ENCODE peak calls at places on chromosome 21, in four cellular contexts. G, I, R and B are unnamed samples.

GRCh38 chr21:37993071-37993470 is 76.8 kb upstream of the KCNJ6 start:
- DNase-seq in G (no peak), R (no peak), I (no peak), B (no peak)

GRCh38 chr21:25385912-25386474 is 221.3 kb downstream of the MRPL39 start:
- DNase-seq in G (peak), I (peak), R (no peak), B (no peak)

GRCh38 chr21:25464275-25464674 is 143.0 kb downstream of the MRPL39 start:
- DNase-seq in I (peak), G (no peak), R (no peak), B (no peak)

GRCh38 chr21:38797470-38797869 is 8.3 kb upstream of the ETS2 start:
- DNase-seq in I (no peak), G (no peak), R (no peak), B (no peak)

GRCh38 chr21:41322496-41323382 is 6.1 kb downstream of the FAM3B start:
- DNase-seq in R (no peak), I (no peak), G (no peak), B (no peak)

GRCh38 chr21:26961704-26962103 is 5.2 kb downstream of the ADAMTS5 start:
- DNase-seq in I (no peak), G (no peak), R (no peak), B (no peak)

GRCh38 chr21:38467911-38468310 is 30.4 kb downstream of the ERG start:
- DNase-seq in R (no peak), I (no peak), G (no peak), B (no peak)

GRCh38 chr21:38989745-38990423 is 184.2 kb downstream of the ETS2 start:
- DNase-seq in G (peak), R (no peak), I (peak), B (no peak)

GRCh38 chr21:38768385-38769071 is 37.2 kb upstream of the ETS2 start:
- DNase-seq in I (no peak), R (no peak), G (no peak), B (no peak)

GRCh38 chr21:25772680-25773079 is 37.9 kb downstream of the GABPA start:
- DNase-seq in I (peak), R (no peak), G (no peak), B (no peak)

GRCh38 chr21:40846566-40847411 is at the start of gene DSCAM:
- DNase-seq in R (no peak), I (no peak), G (no peak), B (peak)

GRCh38 chr21:31901342-31901741 is 28.5 kb downstream of the HUNK start:
- DNase-seq in G (no peak), I (no peak), R (no peak), B (no peak)

GRCh38 chr21:14748662-14749061 is 202.5 kb upstream of the SAMSN1 start:
- DNase-seq in G (no peak), R (no peak), I (no peak), B (no peak)

GRCh38 chr21:32206631-32207030 is 72.2 kb downstream of the MIS18A start:
- DNase-seq in G (no peak), R (no peak), I (peak), B (no peak)

GRCh38 chr21:16563111-16563510 is 833.3 kb downstream of the USP25 start:
- DNase-seq in R (no peak), G (no peak), I (no peak), B (no peak)

GRCh38 chr21:41316641-41317392 is at the start of gene FAM3B:
- DNase-seq in I (no peak), R (no peak), G (peak), B (no peak)

GRCh38 chr21:15289896-15290841 is 225.4 kb upstream of the NRIP1 start:
- DNase-seq in G (peak), R (no peak), I (no peak), B (no peak)

GRCh38 chr21:39004776-39005605 is 178.3 kb downstream of the PSMG1 start:
- DNase-seq in G (peak), R (no peak), I (peak), B (no peak)

GRCh38 chr21:25457411-25457810 is 149.9 kb downstream of the MRPL39 start:
- DNase-seq in R (peak), I (peak), G (no peak), B (no peak)

GRCh38 chr21:31665397-31665796 is 5.9 kb downstream of the SOD1 start:
- DNase-seq in I (no peak), R (no peak), G (no peak), B (no peak)

GRCh38 chr21:19029816-19030215 is 626.2 kb upstream of the TMPRSS15 start:
- DNase-seq in I (no peak), R (no peak), G (no peak), B (no peak)

GRCh38 chr21:26948194-26948593 is 18.7 kb downstream of the ADAMTS5 start:
- DNase-seq in G (no peak), I (no peak), R (no peak), B (no peak)

GRCh38 chr21:15735409-15735808 is 5.6 kb downstream of the USP25 start:
- DNase-seq in G (no peak), R (no peak), I (peak), B (no peak)

GRCh38 chr21:26849428-26850115 is 4.4 kb upstream of the ADAMTS1 start:
- DNase-seq in R (no peak), I (peak), G (no peak), B (no peak)

GRCh38 chr21:27569091-27569490 is 602.2 kb upstream of the ADAMTS5 start:
- DNase-seq in G (no peak), I (no peak), R (no peak), B (no peak)

GRCh38 chr21:37819372-37819771 is 96.9 kb downstream of the KCNJ6 start:
- DNase-seq in G (no peak), I (no peak), R (no peak), B (no peak)

GRCh38 chr21:39094087-39094785 is 89.0 kb downstream of the PSMG1 start:
- DNase-seq in G (no peak), I (no peak), R (no peak), B (no peak)

GRCh38 chr21:27572681-27573080 is 605.8 kb upstream of the ADAMTS5 start:
- DNase-seq in R (no peak), I (no peak), G (no peak), B (no peak)

GRCh38 chr21:29436650-29437049 is 137.9 kb downstream of the BACH1 start:
- DNase-seq in R (no peak), G (no peak), I (no peak), B (no peak)

GRCh38 chr21:16865612-16866011 is 647.2 kb upstream of the CXADR start:
- DNase-seq in R (no peak), I (no peak), G (no peak), B (no peak)

GRCh38 chr21:41280115-41280919 is 36.3 kb upstream of the FAM3B start:
- DNase-seq in G (no peak), I (no peak), R (no peak), B (peak)

GRCh38 chr21:25572895-25573310 is 34.4 kb downstream of the MRPL39 start:
- DNase-seq in G (no peak), R (peak), I (peak), B (no peak)

GRCh38 chr21:17495680-17496079 is 17.2 kb upstream of the CXADR start:
- DNase-seq in I (no peak), G (no peak), R (no peak), B (no peak)

DNA sequence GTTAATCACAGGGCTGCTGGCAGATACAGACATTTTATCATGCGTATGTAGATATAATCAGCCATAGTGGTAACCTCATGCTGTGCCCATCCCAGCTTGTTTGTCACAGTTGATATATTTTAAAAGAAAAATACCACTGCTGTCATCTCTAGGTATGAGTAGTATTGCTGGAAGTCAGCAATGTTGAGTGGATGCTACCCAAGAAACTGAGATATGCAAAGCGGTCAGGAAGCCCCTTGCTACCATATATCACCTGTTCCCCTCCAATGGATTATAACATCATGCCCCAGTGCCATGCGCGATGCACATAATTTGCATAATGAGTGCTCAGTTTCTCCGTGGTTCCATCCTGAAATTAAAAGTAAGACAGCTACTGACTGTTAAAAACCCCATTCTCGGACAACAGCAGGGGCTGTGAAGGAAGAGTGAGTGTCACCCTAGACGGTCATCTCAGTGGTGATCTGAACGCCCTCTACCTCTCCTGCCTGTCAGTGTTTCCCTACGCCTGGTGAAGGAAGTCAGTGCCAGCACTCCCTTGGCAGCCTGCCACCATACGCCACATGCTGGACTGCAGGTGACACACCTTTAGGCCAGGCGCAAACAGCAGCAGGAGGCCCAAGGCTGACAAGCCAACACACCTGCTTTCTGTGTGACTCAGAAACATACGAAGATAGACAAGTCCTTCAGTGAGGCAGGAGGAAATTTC is 2.7 kb downstream of the IL10RB start:
- DNase-seq in R (peak), I (no peak), G (peak), B (no peak)
- TF ChIP-seq POLR2AphosphoS5 in R (peak), I (no peak), G (peak), B (no peak)

GRCh38 chr21:42652527-42653491 is 612 bp upstream of the PDE9A start:
- DNase-seq in G (peak), I (peak), R (no peak), B (no peak)
- TF ChIP-seq POLR2AphosphoS5 in G (peak), I (no peak), R (no peak), B (peak)

GRCh38 chr21:45379171-45379900 is 25.6 kb upstream of the COL18A1 start:
- DNase-seq in R (no peak), I (no peak), G (no peak), B (no peak)

GRCh38 chr21:45378258-45378966 is 26.6 kb upstream of the COL18A1 start:
- DNase-seq in R (no peak), I (peak), G (no peak), B (no peak)

GRCh38 chr21:45376459-45377324 is 28.3 kb upstream of the COL18A1 start:
- DNase-seq in G (no peak), I (no peak), R (no peak), B (no peak)

GRCh38 chr21:45377325-45377709 is 27.6 kb upstream of the COL18A1 start:
- DNase-seq in G (no peak), I (no peak), R (no peak), B (no peak)

GRCh38 chr21:45377866-45378257 is 27.1 kb upstream of the COL18A1 start:
- DNase-seq in G (no peak), I (no peak), R (no peak), B (no peak)
- TF ChIP-seq POLR2AphosphoS5 in G (no peak), I (no peak), R (no peak), B (no peak)

DNA sequence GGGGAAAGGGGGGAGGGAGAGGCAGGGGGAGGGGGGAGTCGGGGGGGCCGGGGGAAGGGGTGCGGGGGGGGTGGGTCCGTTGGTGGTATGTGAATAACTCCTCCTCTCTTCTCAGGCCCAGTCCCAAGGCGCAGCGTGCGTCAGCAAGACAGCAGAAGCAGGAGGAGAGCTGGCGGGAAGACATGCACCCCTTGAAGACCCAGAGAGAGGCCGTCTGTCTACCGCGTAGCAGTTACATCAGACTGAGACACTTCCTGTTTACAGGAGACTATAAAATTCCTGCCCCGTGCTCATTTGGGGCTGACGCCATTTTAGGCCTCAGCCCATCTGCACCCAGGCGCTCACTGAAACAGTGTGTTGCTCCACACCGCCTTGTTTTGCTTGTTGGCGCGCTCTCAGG is 55.3 kb downstream of the SETD4 start:
- DNase-seq in R (no peak), G (no peak), I (no peak), B (no peak)
- TF ChIP-seq POLR2AphosphoS5 in R (no peak), G (no peak), I (no peak), B (no peak)

DNA sequence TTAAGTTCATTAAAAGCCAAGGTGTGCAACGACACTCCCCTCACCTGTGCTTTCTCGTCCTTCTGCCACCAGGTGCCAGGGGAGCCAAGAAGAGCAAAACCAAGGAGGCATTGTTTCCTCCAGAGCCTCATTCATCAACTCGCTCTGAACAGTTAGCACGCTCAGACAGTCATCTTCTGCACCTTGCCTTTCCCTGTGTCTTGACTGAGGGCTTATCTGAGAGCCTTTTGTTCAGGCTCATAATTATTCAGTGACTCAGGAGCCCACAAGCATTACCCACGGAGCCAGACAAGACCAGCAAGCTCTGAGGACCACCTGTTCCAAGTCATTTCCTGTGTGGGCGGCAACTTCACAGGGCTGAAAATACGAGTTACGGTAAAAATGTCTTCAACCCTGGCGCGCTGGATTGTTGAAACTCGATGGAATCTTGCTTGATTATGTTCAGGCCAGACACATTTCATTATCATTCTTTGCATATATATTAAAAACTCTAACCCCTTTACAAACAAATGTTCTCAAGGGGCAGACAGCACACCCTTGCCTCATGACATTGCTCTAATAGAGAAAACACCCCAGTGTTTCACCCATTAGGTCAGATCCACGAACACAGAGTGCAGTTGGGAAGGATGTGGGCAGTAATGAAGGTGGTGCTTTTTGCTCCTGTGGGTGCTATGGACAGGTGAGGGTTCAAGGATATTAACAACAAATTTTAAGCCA is 89.7 kb upstream of the RUNX1 start:
- DNase-seq in R (no peak), I (no peak), G (no peak), B (no peak)
- TF ChIP-seq POLR2AphosphoS5 in R (no peak), I (no peak), G (no peak), B (no peak)

GRCh38 chr21:42781981-42782722 is 97.2 kb downstream of the WDR4 start:
- DNase-seq in I (peak), R (no peak), G (peak), B (no peak)
- TF ChIP-seq POLR2AphosphoS5 in I (no peak), R (no peak), G (no peak), B (no peak)

GRCh38 chr21:43690346-43690745 is 28.6 kb upstream of the PDXK start:
- DNase-seq in G (no peak), R (no peak), I (no peak), B (no peak)
- TF ChIP-seq POLR2AphosphoS5 in G (no peak), R (no peak), I (no peak), B (no peak)